ENCODE peak calls at places on chromosomes 5 and 9, in nine cellular contexts. P is erythroblast; M is WTC11; W is activated CD4-positive, CD25-positive, alpha-beta regulatory T cell treated with anti-CD3 and anti-CD28 coated beads, Interleukin-2, amount 50 U/mL, for 16 hours; E is GM23248; U is T follicular helper cell; L is mesothelial cell of epicardium; A is RPMI7951; H is midbrain. O is an unnamed sample.

GRCh38 chr5:59685806-59686205 is 207.7 kb downstream of the PDE4D start:
- DNase-seq in M (no peak), A (no peak), L (no peak), U (no peak), P (no peak), H (no peak), W (no peak), E (peak), O (no peak)

GRCh38 chr5:51389582-51390463 is 6.6 kb downstream of the ISL1 start:
- DNase-seq in W (no peak), L (no peak), P (no peak), U (no peak), A (no peak), E (peak), H (no peak), M (peak), O (no peak)

GRCh38 chr5:140800816-140801493 is at the start of gene PCDHA3:
- DNase-seq in P (peak), W (no peak), E (peak), H (peak), M (no peak), L (no peak), U (no peak), A (peak), O (no peak)

GRCh38 chr5:96651948-96652753 is 10.0 kb upstream of the CAST start:
- DNase-seq in H (no peak), W (no peak), L (no peak), U (no peak), E (no peak), M (peak), A (no peak), P (peak), O (no peak)

GRCh38 chr5:180050106-180050929 is 21.2 kb downstream of the RNF130 start:
- DNase-seq in M (no peak), E (no peak), W (no peak), U (no peak), P (peak), A (no peak), H (no peak), L (no peak), O (no peak)

GRCh38 chr5:86030753-86031152 is 587.0 kb upstream of the COX7C start:
- DNase-seq in U (no peak), M (no peak), W (no peak), A (no peak), H (no peak), L (no peak), E (no peak), P (peak), O (no peak)

GRCh38 chr5:91007780-91008402 is 375.2 kb downstream of the ARRDC3 start:
- DNase-seq in L (no peak), U (no peak), M (no peak), W (no peak), A (no peak), H (no peak), E (no peak), P (no peak), O (no peak)

GRCh38 chr9:112380102-112380581 is at the start of gene HSDL2:
- DNase-seq in P (peak), W (no peak), L (no peak), U (no peak), M (no peak), E (peak), H (peak), A (peak), O (no peak)

GRCh38 chr9:109444771-109445320 is 53.3 kb downstream of the PTPN3 start:
- DNase-seq in H (no peak), W (no peak), A (no peak), L (no peak), U (no peak), E (peak), P (no peak), M (no peak), O (no peak)

GRCh38 chr9:22030101-22030598 is 21.0 kb upstream of the CDKN2B start:
- DNase-seq in W (no peak), U (no peak), E (peak), P (no peak), M (no peak), L (no peak), H (no peak), A (peak), O (no peak)

GRCh38 chr9:121246821-121247511 is 21.0 kb upstream of the GSN start:
- DNase-seq in L (no peak), P (no peak), U (no peak), E (peak), A (peak), H (no peak), W (no peak), M (no peak), O (no peak)

GRCh38 chr5:15791274-15791673 is 291.3 kb downstream of the FBXL7 start:
- DNase-seq in E (peak), L (no peak), A (no peak), U (no peak), H (peak), W (no peak), P (no peak), M (no peak), O (no peak)

GRCh38 chr5:167796636-167797035 is 494.8 kb upstream of the WWC1 start:
- DNase-seq in W (no peak), L (no peak), P (no peak), M (no peak), E (peak), A (peak), U (no peak), H (no peak), O (no peak)

GRCh38 chr9:137237759-137238726 is 3.0 kb upstream of the TUBB4B start:
- DNase-seq in U (no peak), E (no peak), P (no peak), H (peak), W (no peak), L (no peak), A (no peak), M (no peak), O (no peak)

GRCh38 chr9:112174223-112174964 is 703 bp downstream of the SUSD1 start:
- DNase-seq in A (peak), H (no peak), U (peak), E (peak), P (peak), L (peak), W (peak), M (peak), O (no peak)

GRCh38 chr5:68409259-68409658 is 193.7 kb downstream of the PIK3R1 start:
- DNase-seq in L (no peak), U (no peak), H (no peak), E (peak), W (no peak), P (peak), M (no peak), A (peak), O (no peak)

GRCh38 chr9:13427587-13427986 is 148.1 kb upstream of the MPDZ start:
- DNase-seq in L (no peak), E (peak), P (peak), M (no peak), U (no peak), H (peak), A (peak), W (no peak), O (peak)

GRCh38 chr9:136373300-136374182 is at the start of gene CARD9:
- DNase-seq in L (no peak), P (peak), U (no peak), E (no peak), H (peak), W (no peak), M (no peak), A (no peak), O (no peak)

GRCh38 chr5:139395844-139396640 is 1.1 kb upstream of the PROB1 start:
- DNase-seq in L (no peak), E (peak), H (no peak), P (no peak), W (no peak), A (no peak), U (no peak), M (no peak), O (no peak)

GRCh38 chr9:37625262-37626147 is 25.2 kb upstream of the FRMPD1 start:
- DNase-seq in A (no peak), M (no peak), W (no peak), H (no peak), U (no peak), P (no peak), L (no peak), E (no peak), O (no peak)

GRCh38 chr9:112753725-112754124 is 3.2 kb downstream of the SNX30 start:
- DNase-seq in P (no peak), A (peak), W (no peak), L (no peak), M (no peak), H (no peak), U (no peak), E (peak), O (no peak)

GRCh38 chr9:27655454-27655853 is 82.2 kb upstream of the C9orf72 start:
- DNase-seq in U (no peak), H (no peak), W (no peak), M (no peak), L (no peak), P (no peak), A (no peak), E (no peak), O (no peak)

GRCh38 chr9:115035872-115036612 is 81.9 kb downstream of the TNC start:
- DNase-seq in A (no peak), W (no peak), E (peak), U (no peak), P (peak), H (peak), M (no peak), L (no peak), O (no peak)

GRCh38 chr5:34666392-34667080 is 10.4 kb downstream of the RAI14 start:
- DNase-seq in P (no peak), W (no peak), M (no peak), L (no peak), E (no peak), U (no peak), A (no peak), H (no peak), O (no peak)

GRCh38 chr9:124869986-124870560 is 8.1 kb downstream of the ARPC5L start:
- DNase-seq in L (no peak), P (peak), E (peak), W (peak), A (peak), U (peak), M (no peak), H (no peak), O (no peak)

GRCh38 chr9:122058051-122058450 is 35.1 kb downstream of the TTLL11 start:
- DNase-seq in W (no peak), H (no peak), A (no peak), L (no peak), U (no peak), E (no peak), P (no peak), M (no peak), O (no peak)

GRCh38 chr5:174195517-174195916 is 150.0 kb downstream of the NSG2 start:
- DNase-seq in M (no peak), L (no peak), P (no peak), E (no peak), A (no peak), W (no peak), H (no peak), U (no peak), O (no peak)

O was measured in NCI-H1048.